ENCODE peak calls at places on chromosomes 3 and 15, in seven cellular contexts. H is cardiac muscle cell, Y is tibial artery, X is NB4, T is right lobe of liver, C is progenitor cell of endocrine pancreas, J is body of pancreas. K is an unnamed sample.

GRCh38 chr15:37101634-37102314 is 1.4 kb upstream of the MEIS2 start:
- DNase-seq in T (peak), H (peak), X (peak), J (peak), Y (peak), C (peak), K (no peak)

GRCh38 chr15:71085809-71086208 is 29.5 kb upstream of the THSD4 start:
- DNase-seq in T (no peak), H (no peak), C (no peak), J (no peak), Y (no peak), X (no peak), K (no peak)

GRCh38 chr3:111636506-111636905 is 41.4 kb upstream of the ZBED2 start:
- DNase-seq in Y (no peak), H (peak), X (no peak), T (no peak), C (no peak), J (no peak), K (no peak)

GRCh38 chr15:69666921-69667811 is 214.5 kb downstream of the RPLP1 start:
- DNase-seq in H (no peak), X (peak), T (peak), J (no peak), Y (no peak), C (no peak), K (no peak)

GRCh38 chr3:125351814-125352456 is 23.2 kb downstream of the ZNF148 start:
- DNase-seq in Y (no peak), X (peak), C (no peak), T (no peak), H (no peak), J (no peak), K (no peak)

GRCh38 chr15:31357148-31357547 is 30.5 kb downstream of the KLF13 start:
- DNase-seq in H (no peak), X (no peak), J (no peak), Y (no peak), C (no peak), T (no peak), K (no peak)

GRCh38 chr3:75144396-75144795 is 519.7 kb upstream of the FRG2C start:
- DNase-seq in T (no peak), J (no peak), X (no peak), H (no peak), C (no peak), Y (no peak), K (no peak)

GRCh38 chr3:196810963-196811581 is 56.6 kb upstream of the SENP5 start:
- DNase-seq in T (no peak), C (no peak), Y (no peak), X (no peak), J (no peak), H (no peak), K (no peak)

GRCh38 chr15:96330064-96330449 is 443 bp upstream of the NR2F2 start:
- DNase-seq in X (peak), T (no peak), C (no peak), H (peak), J (no peak), Y (peak), K (peak)

GRCh38 chr15:72306211-72306785 is 13.7 kb downstream of the CELF6 start:
- DNase-seq in X (peak), Y (no peak), H (peak), J (no peak), T (no peak), C (no peak), K (no peak)

GRCh38 chr3:156865732-156866131 is 39.6 kb downstream of the LEKR1 start:
- DNase-seq in X (no peak), Y (no peak), H (peak), J (no peak), C (no peak), T (no peak), K (peak)

GRCh38 chr15:101068961-101069734 is 150.0 kb downstream of the LRRK1 start:
- DNase-seq in T (peak), J (no peak), Y (no peak), C (peak), X (no peak), H (peak), K (no peak)
- TF ChIP-seq CTCF in T (no peak), J (no peak), Y (no peak), C (peak), X (no peak), H (peak), K (no peak)

GRCh38 chr3:30650348-30650995 is 44.1 kb downstream of the TGFBR2 start:
- DNase-seq in Y (no peak), J (no peak), T (no peak), C (no peak), H (no peak), X (no peak), K (no peak)
- TF ChIP-seq CTCF in Y (no peak), J (no peak), T (no peak), C (no peak), H (no peak), X (no peak), K (no peak)

GRCh38 chr15:100918034-100918689 is 995 bp upstream of the LRRK1 start:
- DNase-seq in H (peak), Y (peak), T (peak), J (peak), X (peak), C (peak), K (peak)
- TF ChIP-seq CTCF in H (peak), Y (peak), T (peak), J (peak), X (peak), C (peak), K (peak)

GRCh38 chr3:182925330-182925943 is 54.9 kb downstream of the DCUN1D1 start:
- DNase-seq in Y (no peak), X (peak), H (peak), T (no peak), J (no peak), C (no peak), K (peak)

GRCh38 chr3:182920515-182921084 is 59.7 kb downstream of the DCUN1D1 start:
- DNase-seq in Y (no peak), H (no peak), C (no peak), T (no peak), J (peak), X (peak), K (no peak)

GRCh38 chr3:182917134-182917533 is 63.2 kb downstream of the DCUN1D1 start:
- DNase-seq in J (no peak), H (no peak), X (no peak), Y (no peak), T (no peak), C (no peak), K (no peak)

GRCh38 chr3:182921665-182922355 is 58.5 kb downstream of the DCUN1D1 start:
- DNase-seq in Y (no peak), H (peak), C (no peak), X (no peak), T (no peak), J (no peak), K (peak)

GRCh38 chr3:182919866-182920357 is 60.4 kb downstream of the DCUN1D1 start:
- DNase-seq in H (no peak), C (no peak), Y (no peak), J (no peak), X (no peak), T (no peak), K (no peak)
- TF ChIP-seq CTCF in H (no peak), C (no peak), Y (no peak), J (no peak), X (no peak), T (no peak), K (no peak)

GRCh38 chr3:35944915-35945710 is 305.8 kb downstream of the ARPP21 start:
- DNase-seq in J (no peak), X (no peak), C (no peak), H (no peak), T (no peak), Y (no peak), K (no peak)

GRCh38 chr3:35950045-35950444 is 310.7 kb downstream of the ARPP21 start:
- DNase-seq in C (no peak), T (no peak), Y (no peak), H (no peak), J (no peak), X (no peak), K (no peak)

GRCh38 chr3:35946857-35947514 is 307.7 kb downstream of the ARPP21 start:
- DNase-seq in H (no peak), T (no peak), C (no peak), X (no peak), Y (no peak), J (no peak), K (no peak)

GRCh38 chr3:35946121-35946856 is 307.0 kb downstream of the ARPP21 start:
- DNase-seq in X (peak), Y (no peak), T (no peak), H (peak), C (no peak), J (no peak), K (no peak)
- TF ChIP-seq CTCF in X (peak), Y (peak), T (peak), H (peak), C (peak), J (no peak), K (peak)

DNA sequence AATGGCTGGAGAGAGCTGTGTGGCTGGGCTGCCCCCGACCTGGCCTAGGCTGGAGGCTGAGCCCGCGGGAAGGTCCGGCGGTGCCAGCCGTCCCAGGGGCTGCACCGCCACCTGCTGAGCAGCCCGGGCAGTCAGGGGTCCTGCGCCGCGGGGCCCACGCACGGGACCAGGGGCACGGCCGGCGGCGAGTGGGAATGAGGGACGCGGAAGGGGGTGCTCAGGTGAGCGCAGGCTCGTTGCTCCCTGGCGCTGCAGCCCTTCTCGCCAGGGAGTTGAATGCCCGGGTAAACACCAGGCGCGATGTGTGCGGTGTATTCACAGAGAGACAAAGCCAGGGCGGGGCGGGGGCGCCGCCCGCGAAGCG is 666 bp upstream of the SEMA3F start:
- DNase-seq in H (no peak), T (no peak), Y (no peak), J (no peak), X (no peak), C (no peak), K (no peak)
- TF ChIP-seq CTCF in H (peak), T (peak), Y (no peak), J (no peak), X (no peak), C (peak), K (no peak)

DNA sequence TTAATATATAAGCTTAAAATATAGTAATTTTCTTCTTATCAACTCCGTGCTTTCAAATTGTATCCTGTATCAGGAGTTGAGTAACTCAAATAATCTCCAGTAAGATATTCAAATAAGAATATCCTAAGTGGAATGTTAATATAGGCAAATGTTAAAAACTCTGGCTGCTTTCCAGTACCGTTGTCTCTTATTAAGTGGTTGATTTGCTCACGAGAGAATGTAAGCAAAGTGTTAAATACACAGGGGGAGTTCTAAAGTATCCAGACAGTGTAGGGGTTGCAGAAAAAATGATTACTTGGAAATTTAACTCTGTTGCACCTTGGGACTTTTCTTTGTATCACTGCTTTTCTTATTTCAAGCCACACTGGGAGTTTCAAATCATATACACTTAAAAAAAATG is 478.9 kb upstream of the TBL1XR1 start:
- DNase-seq in T (no peak), H (peak), Y (no peak), C (no peak), J (no peak), X (no peak), K (no peak)
- TF ChIP-seq CTCF in T (no peak), H (no peak), Y (no peak), C (no peak), J (no peak), X (no peak), K (no peak)

GRCh38 chr15:88467935-88468528 is 524 bp downstream of the MRPS11 start:
- DNase-seq in C (no peak), X (peak), Y (no peak), T (no peak), J (no peak), H (peak), K (no peak)
- TF ChIP-seq CTCF in C (no peak), X (peak), Y (no peak), T (no peak), J (no peak), H (peak), K (peak)

GRCh38 chr3:158700559-158700958 is 28.1 kb upstream of the LXN start:
- DNase-seq in C (no peak), H (peak), J (no peak), X (no peak), T (no peak), Y (no peak), K (no peak)

GRCh38 chr3:158701666-158702065 is 29.2 kb upstream of the LXN start:
- DNase-seq in C (no peak), X (no peak), T (no peak), H (no peak), Y (no peak), J (no peak), K (no peak)

GRCh38 chr3:158703566-158703965 is 28.7 kb downstream of the RARRES1 start:
- DNase-seq in T (no peak), H (peak), C (no peak), Y (no peak), X (no peak), J (no peak), K (no peak)

DNA sequence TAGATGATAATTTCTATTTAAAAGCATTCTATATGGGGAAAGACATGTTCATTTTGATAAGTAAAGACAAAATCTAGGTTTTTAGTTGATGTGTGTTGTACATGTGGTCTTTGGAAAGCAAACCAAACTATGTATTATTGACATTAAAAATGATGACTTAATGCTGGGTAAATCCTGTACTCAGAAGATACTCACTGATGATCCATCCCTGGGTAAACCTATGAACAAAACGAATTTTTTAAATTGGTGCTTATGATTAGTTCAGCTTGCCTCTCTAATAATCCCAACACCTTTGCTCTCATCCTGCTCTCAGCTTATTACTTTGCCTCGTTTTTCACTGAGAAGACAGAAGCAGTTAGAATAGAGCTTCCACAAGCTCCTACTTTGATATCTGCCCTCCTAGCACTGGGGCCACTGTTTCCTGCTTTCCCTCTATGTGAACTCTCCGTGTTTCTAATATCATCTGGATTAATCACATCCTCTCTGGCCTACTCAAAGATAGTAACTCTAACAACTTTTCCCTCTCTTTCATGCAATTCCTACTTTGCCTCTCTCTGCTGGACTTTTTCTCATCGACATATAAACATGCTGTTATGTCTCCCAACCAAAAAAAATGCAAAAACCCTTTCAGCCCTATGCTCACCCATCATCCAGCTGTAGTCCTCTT is 29.3 kb downstream of the RARRES1 start:
- DNase-seq in T (no peak), Y (no peak), X (no peak), C (no peak), J (no peak), H (peak), K (no peak)
- TF ChIP-seq CTCF in T (no peak), Y (no peak), X (no peak), C (no peak), J (no peak), H (no peak), K (no peak)